ENCODE peak calls at places on chromosomes 16 and 17, in four cellular contexts. One of them, this sample, is unnamed.

GRCh38 chr17:65797809-65798208 is 236.4 kb upstream of the AXIN2 start:
- DNase-seq in tibial artery: no peak
- DNase-seq in pancreas: no peak
- DNase-seq in GM12878: no peak
- DNase-seq in this sample: no peak

GRCh38 chr16:88433632-88434352 is 19.3 kb upstream of the ZFPM1 start:
- DNase-seq in tibial artery: no peak
- DNase-seq in GM12878: no peak
- DNase-seq in pancreas: no peak
- DNase-seq in this sample: no peak

GRCh38 chr17:45370949-45371413 is 54.2 kb upstream of the MAP3K14 start:
- DNase-seq in GM12878: no peak
- DNase-seq in tibial artery: no peak
- DNase-seq in pancreas: no peak
- DNase-seq in this sample: no peak

GRCh38 chr16:72134507-72134906 is 37.4 kb downstream of the PMFBP1 start:
- DNase-seq in tibial artery: no peak
- DNase-seq in pancreas: no peak
- DNase-seq in GM12878: no peak
- DNase-seq in this sample: no peak

GRCh38 chr17:18896146-18896545 is 38.2 kb downstream of the PRPSAP2 start:
- DNase-seq in GM12878: no peak
- DNase-seq in pancreas: no peak
- DNase-seq in tibial artery: no peak
- DNase-seq in this sample: no peak

GRCh38 chr17:14926526-14927122 is 338.5 kb downstream of the PMP22 start:
- DNase-seq in tibial artery: peak
- DNase-seq in pancreas: peak
- DNase-seq in GM12878: no peak
- DNase-seq in this sample: no peak

GRCh38 chr16:648071-648785 is 937 bp upstream of the WDR90 start:
- DNase-seq in pancreas: peak
- DNase-seq in tibial artery: no peak
- DNase-seq in GM12878: no peak
- DNase-seq in this sample: no peak

GRCh38 chr16:87132361-87133014 is 184.7 kb downstream of the C16orf95 start:
- DNase-seq in pancreas: no peak
- DNase-seq in tibial artery: peak
- DNase-seq in GM12878: no peak
- DNase-seq in this sample: peak

GRCh38 chr16:75025766-75026165 is 26.9 kb downstream of the ZNRF1 start:
- DNase-seq in GM12878: no peak
- DNase-seq in pancreas: no peak
- DNase-seq in tibial artery: no peak
- DNase-seq in this sample: no peak

GRCh38 chr17:10380631-10381408 is 8.0 kb upstream of the MYH13 start:
- DNase-seq in pancreas: no peak
- DNase-seq in GM12878: no peak
- DNase-seq in tibial artery: no peak
- DNase-seq in this sample: no peak

GRCh38 chr16:2486645-2487516 is 12.0 kb downstream of the TBC1D24 start:
- DNase-seq in GM12878: peak
- DNase-seq in tibial artery: peak
- DNase-seq in pancreas: peak
- DNase-seq in this sample: no peak

GRCh38 chr16:57305159-57305811 is 20.8 kb upstream of the PLLP start:
- DNase-seq in GM12878: no peak
- DNase-seq in tibial artery: peak
- DNase-seq in pancreas: no peak
- DNase-seq in this sample: no peak

GRCh38 chr17:57739402-57740224 is 5.5 kb downstream of the CCDC182 start:
- DNase-seq in tibial artery: no peak
- DNase-seq in pancreas: no peak
- DNase-seq in GM12878: no peak
- DNase-seq in this sample: no peak

GRCh38 chr17:29592850-29593545 is at the start of gene ANKRD13B:
- DNase-seq in GM12878: no peak
- DNase-seq in tibial artery: peak
- DNase-seq in pancreas: peak
- DNase-seq in this sample: no peak

GRCh38 chr16:57394444-57394843 is 10.1 kb upstream of the CCL17 start:
- DNase-seq in tibial artery: no peak
- DNase-seq in GM12878: no peak
- DNase-seq in pancreas: peak
- DNase-seq in this sample: no peak

GRCh38 chr17:65013613-65014391 is 42.7 kb downstream of the GNA13 start:
- DNase-seq in GM12878: no peak
- DNase-seq in pancreas: no peak
- DNase-seq in tibial artery: no peak
- DNase-seq in this sample: no peak

GRCh38 chr16:3625331-3625730 is 13.9 kb upstream of the SLX4 start:
- DNase-seq in GM12878: no peak
- DNase-seq in tibial artery: no peak
- DNase-seq in pancreas: no peak
- DNase-seq in this sample: no peak

GRCh38 chr17:21425736-21426135 is 49.6 kb downstream of the KCNJ12 start:
- DNase-seq in tibial artery: no peak
- DNase-seq in GM12878: no peak
- DNase-seq in pancreas: no peak
- DNase-seq in this sample: no peak

GRCh38 chr17:5226940-5227878 is 7.5 kb downstream of the SCIMP start:
- DNase-seq in tibial artery: no peak
- DNase-seq in GM12878: peak
- DNase-seq in pancreas: no peak
- DNase-seq in this sample: no peak

GRCh38 chr16:87321336-87322107 is 4.3 kb upstream of the C16orf95 start:
- DNase-seq in pancreas: no peak
- DNase-seq in GM12878: no peak
- DNase-seq in tibial artery: no peak
- DNase-seq in this sample: no peak

GRCh38 chr17:76382803-76383644 is 1.4 kb upstream of the SPHK1 start:
- DNase-seq in GM12878: no peak
- DNase-seq in tibial artery: no peak
- DNase-seq in pancreas: peak
- DNase-seq in this sample: peak

GRCh38 chr16:47503936-47504335 is 42.8 kb downstream of the PHKB start:
- DNase-seq in GM12878: no peak
- DNase-seq in tibial artery: no peak
- DNase-seq in pancreas: no peak
- DNase-seq in this sample: no peak

GRCh38 chr17:68993112-68993511 is 37.9 kb upstream of the ABCA8 start:
- DNase-seq in tibial artery: no peak
- DNase-seq in GM12878: no peak
- DNase-seq in pancreas: no peak
- DNase-seq in this sample: no peak